ENCODE peak calls at places on chromosomes 2 and 18, in five cellular contexts. L is A549, Q is K562, B is endothelial cell of umbilical vein, G is HepG2. S is an unnamed sample.

GRCh38 chr2:144320491-144320890 is 199.4 kb downstream of the ZEB2 start:
- DNase-seq in B (peak; percentile 60), L (no peak), Q (no peak), G (no peak), S (peak; percentile 47)

GRCh38 chr18:8943900-8944870 is 158.3 kb upstream of the NDUFV2 start:
- DNase-seq in Q (peak; percentile 78), B (no peak), L (no peak), G (no peak), S (no peak)

GRCh38 chr18:74831571-74832250 is 234.0 kb downstream of the ZNF407 start:
- DNase-seq in G (no peak), Q (no peak), B (no peak), L (no peak), S (no peak)

GRCh38 chr2:28263690-28264089 is 129.0 kb upstream of the FOSL2 start:
- DNase-seq in Q (no peak), L (no peak), B (no peak), G (no peak), S (no peak)

GRCh38 chr2:172977330-172978052 is 98.2 kb upstream of the MAP3K20 start:
- DNase-seq in G (no peak), L (peak; percentile 23), B (no peak), Q (no peak), S (peak; percentile 44)

GRCh38 chr18:58205780-58206160 is 161.7 kb downstream of the NEDD4L start:
- DNase-seq in B (no peak), L (no peak), Q (no peak), G (no peak), S (no peak)

GRCh38 chr2:121583555-121583954 is 52.9 kb downstream of the RNU4ATAC start:
- DNase-seq in L (no peak), G (no peak), Q (no peak), B (no peak), S (no peak)

GRCh38 chr2:174561283-174562275 is 36.0 kb downstream of the WIPF1 start:
- DNase-seq in Q (no peak), G (no peak), B (peak; percentile 55), L (no peak), S (no peak)

GRCh38 chr2:221676566-221677172 is 104.6 kb upstream of the EPHA4 start:
- DNase-seq in L (no peak), Q (no peak), G (no peak), B (no peak), S (no peak)

GRCh38 chr2:11998626-11999378 is 252.4 kb downstream of the LPIN1 start:
- DNase-seq in B (no peak), L (no peak), G (no peak), Q (no peak), S (no peak)

GRCh38 chr2:177078416-177078815 is 134.2 kb upstream of the HNRNPA3 start:
- DNase-seq in B (no peak), G (no peak), L (no peak), Q (no peak), S (peak; percentile 19)

GRCh38 chr2:64406407-64406774 is 47.6 kb upstream of the LGALSL start:
- DNase-seq in G (peak; percentile 41), Q (no peak), L (no peak), B (no peak), S (no peak)

GRCh38 chr2:73614105-73614504 is 28.1 kb downstream of the NAT8 start:
- DNase-seq in B (no peak), L (no peak), G (no peak), Q (no peak), S (no peak)

GRCh38 chr2:119407430-119408220 is 24.0 kb upstream of the TMEM37 start:
- DNase-seq in G (peak; percentile 73), B (peak; percentile 67), Q (peak; percentile 71), L (peak; percentile 54), S (peak; percentile 78)
- TF ChIP-seq MAX in G (no peak), B (no peak), Q (no peak), L (no peak), S (no peak)

DNA sequence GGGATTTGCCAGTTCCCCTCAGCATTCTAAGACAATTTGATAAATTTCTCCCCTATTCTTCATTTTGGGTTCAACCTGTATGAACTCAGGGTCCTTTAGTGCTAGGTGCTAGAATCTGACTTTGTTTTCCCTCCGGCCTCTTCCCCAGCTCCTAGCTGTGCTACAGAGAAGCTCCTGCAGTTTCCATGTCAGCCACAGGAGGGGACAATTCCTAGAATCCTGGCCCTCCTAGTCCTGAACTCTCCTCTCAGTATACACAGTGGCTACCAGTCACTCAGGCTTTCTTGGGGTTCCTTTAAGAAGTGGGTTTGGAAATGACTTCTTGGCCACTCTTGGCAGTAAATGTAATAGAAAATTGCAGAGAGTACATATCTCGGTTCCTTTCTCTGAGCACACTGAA is 4.9 kb upstream of the CHST10 start:
- DNase-seq in Q (peak; percentile 52), L (peak; percentile 66), G (peak; percentile 50), B (peak; percentile 35), S (peak; percentile 29)
- TF ChIP-seq MYC in Q (no peak), L (no peak), G (no peak), B (no peak), S (no peak)

GRCh38 chr2:9191044-9191481 is 15.5 kb upstream of the ASAP2 start:
- DNase-seq in B (peak; percentile 80), G (peak; percentile 82), L (no peak), Q (no peak), S (peak; percentile 77)
- TF ChIP-seq MAX in B (no peak), G (no peak), L (no peak), Q (peak; percentile 13), S (no peak)

GRCh38 chr2:128421861-128422311 is 103.2 kb upstream of the HS6ST1 start:
- DNase-seq in B (no peak), G (no peak), L (no peak), Q (no peak), S (no peak)
- TF ChIP-seq MYC in B (no peak), G (no peak), L (no peak), Q (no peak), S (no peak)